ENCODE peak calls at places on chromosomes 3 and 15, in five cellular contexts. One of them, this sample, is unnamed.

GRCh38 chr3:15284121-15284889 is 48.1 kb downstream of the SH3BP5 start:
- DNase-seq in HCT116: no peak
- DNase-seq in stomach: no peak
- DNase-seq in testis: peak; percentile 81
- DNase-seq in suprapubic skin: no peak
- DNase-seq in this sample: no peak

GRCh38 chr3:97778152-97778551 is 13.6 kb downstream of the ARL6 start:
- DNase-seq in HCT116: no peak
- DNase-seq in stomach: no peak
- DNase-seq in suprapubic skin: no peak
- DNase-seq in testis: no peak
- DNase-seq in this sample: no peak

GRCh38 chr15:45732544-45733130 is 97.8 kb downstream of the SQOR start:
- DNase-seq in suprapubic skin: no peak
- DNase-seq in HCT116: no peak
- DNase-seq in stomach: peak; percentile 37
- DNase-seq in testis: no peak
- DNase-seq in this sample: no peak

GRCh38 chr15:60400957-60401356 is 3.2 kb upstream of the ANXA2 start:
- DNase-seq in stomach: no peak
- DNase-seq in testis: no peak
- DNase-seq in suprapubic skin: no peak
- DNase-seq in HCT116: no peak
- DNase-seq in this sample: no peak

GRCh38 chr15:75721923-75722870 is 9.5 kb upstream of the CSPG4 start:
- DNase-seq in stomach: no peak
- DNase-seq in suprapubic skin: no peak
- DNase-seq in HCT116: no peak
- DNase-seq in testis: no peak
- DNase-seq in this sample: peak; percentile 52

GRCh38 chr3:184717608-184717995 is 5.7 kb upstream of the MAGEF1 start:
- DNase-seq in suprapubic skin: no peak
- DNase-seq in stomach: no peak
- DNase-seq in HCT116: no peak
- DNase-seq in testis: no peak
- DNase-seq in this sample: no peak

GRCh38 chr15:71577071-71577470 is 233.3 kb upstream of the NR2E3 start:
- DNase-seq in stomach: no peak
- DNase-seq in HCT116: no peak
- DNase-seq in suprapubic skin: no peak
- DNase-seq in testis: no peak
- DNase-seq in this sample: no peak

GRCh38 chr3:117226932-117227331 is 517.4 kb downstream of the TUSC7 start:
- DNase-seq in HCT116: no peak
- DNase-seq in stomach: no peak
- DNase-seq in suprapubic skin: no peak
- DNase-seq in testis: no peak
- DNase-seq in this sample: no peak

GRCh38 chr3:136787226-136787793 is 31.6 kb upstream of the SLC35G2 start:
- DNase-seq in testis: peak; percentile 18
- DNase-seq in suprapubic skin: no peak
- DNase-seq in stomach: peak; percentile 28
- DNase-seq in HCT116: no peak
- DNase-seq in this sample: peak; percentile 35

GRCh38 chr15:56734013-56734625 is 810 bp upstream of the ZNF280D start:
- DNase-seq in HCT116: no peak
- DNase-seq in suprapubic skin: no peak
- DNase-seq in stomach: no peak
- DNase-seq in testis: no peak
- DNase-seq in this sample: no peak

GRCh38 chr3:81022339-81022738 is 739.1 kb downstream of the GBE1 start:
- DNase-seq in suprapubic skin: no peak
- DNase-seq in testis: no peak
- DNase-seq in stomach: no peak
- DNase-seq in HCT116: no peak
- DNase-seq in this sample: no peak

GRCh38 chr15:81256916-81257315 is 60.2 kb downstream of the IL16 start:
- DNase-seq in suprapubic skin: no peak
- DNase-seq in HCT116: peak; percentile 32
- DNase-seq in testis: no peak
- DNase-seq in stomach: no peak
- DNase-seq in this sample: no peak

GRCh38 chr3:103440539-103441113 is 1005.8 kb downstream of the ZPLD1 start:
- DNase-seq in testis: no peak
- DNase-seq in suprapubic skin: no peak
- DNase-seq in stomach: no peak
- DNase-seq in HCT116: peak; percentile 29
- DNase-seq in this sample: no peak

GRCh38 chr3:170076715-170077238 is 39.0 kb downstream of the GPR160 start:
- DNase-seq in HCT116: no peak
- DNase-seq in stomach: no peak
- DNase-seq in suprapubic skin: no peak
- DNase-seq in testis: no peak
- DNase-seq in this sample: no peak

GRCh38 chr15:92714457-92715401 is 59.2 kb upstream of the FAM174B start:
- DNase-seq in HCT116: peak; percentile 33
- DNase-seq in testis: peak; percentile 89
- DNase-seq in suprapubic skin: peak; percentile 77
- DNase-seq in stomach: peak; percentile 77
- DNase-seq in this sample: peak; percentile 64

GRCh38 chr3:115792206-115792955 is 169.1 kb downstream of the GAP43 start:
- DNase-seq in testis: no peak
- DNase-seq in stomach: no peak
- DNase-seq in suprapubic skin: no peak
- DNase-seq in HCT116: no peak
- DNase-seq in this sample: no peak

DNA sequence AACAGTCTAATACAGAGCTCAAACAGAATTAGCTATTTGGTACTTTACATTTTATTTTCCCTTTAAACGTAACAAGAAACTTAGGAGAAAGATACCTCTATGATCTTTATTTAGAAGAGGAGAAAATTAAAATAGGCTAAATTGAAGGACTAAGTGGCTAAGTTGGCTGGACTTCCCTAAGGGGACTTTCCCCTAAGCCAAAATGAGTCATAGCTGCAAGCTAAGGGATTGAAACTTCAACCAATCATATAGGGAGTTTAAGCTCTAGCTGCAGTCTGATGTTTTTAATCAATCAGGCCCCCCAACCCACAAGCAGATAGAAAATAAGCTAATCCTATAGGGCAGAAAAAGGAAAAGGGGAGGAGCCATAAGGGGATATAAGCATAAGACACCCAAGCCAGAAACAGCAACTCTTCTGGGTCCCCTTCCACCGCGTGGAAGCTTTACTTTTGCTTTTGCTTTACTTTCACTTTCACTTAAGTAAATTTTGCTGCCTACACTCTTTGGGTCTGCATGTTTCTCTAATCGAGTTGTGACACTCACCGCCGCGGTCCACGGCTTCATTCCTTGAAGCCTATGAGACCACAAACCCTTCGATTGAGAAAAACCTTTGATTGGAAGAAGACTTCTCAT is 1108.5 kb upstream of the EPHA6 start:
- DNase-seq in stomach: no peak
- DNase-seq in testis: no peak
- DNase-seq in HCT116: no peak
- DNase-seq in suprapubic skin: no peak
- DNase-seq in this sample: no peak
- H3K4me3 ChIP-seq in stomach: no peak overlapping the region
- H3K4me3 ChIP-seq in testis: no peak overlapping the region
- H3K4me3 ChIP-seq in HCT116: no peak overlapping the region
- H3K4me3 ChIP-seq in suprapubic skin: no peak overlapping the region
- H3K4me3 ChIP-seq in this sample: no peak overlapping the region

GRCh38 chr15:59159210-59159609 is 47.4 kb upstream of the LDHAL6B start:
- DNase-seq in testis: no peak
- DNase-seq in suprapubic skin: no peak
- DNase-seq in HCT116: no peak
- DNase-seq in stomach: no peak
- DNase-seq in this sample: no peak
- TF ChIP-seq POLR2A in testis: no peak
- TF ChIP-seq POLR2A in suprapubic skin: no peak
- TF ChIP-seq POLR2A in HCT116: no peak
- TF ChIP-seq POLR2A in stomach: no peak
- TF ChIP-seq POLR2A in this sample: no peak

GRCh38 chr3:9379327-9379726 is 16.5 kb downstream of the THUMPD3 start:
- DNase-seq in HCT116: no peak
- DNase-seq in stomach: no peak
- DNase-seq in suprapubic skin: no peak
- DNase-seq in testis: no peak
- DNase-seq in this sample: no peak

GRCh38 chr3:9385209-9385936 is 12.0 kb upstream of the SETD5 start:
- DNase-seq in HCT116: no peak
- DNase-seq in suprapubic skin: no peak
- DNase-seq in stomach: no peak
- DNase-seq in testis: no peak
- DNase-seq in this sample: no peak

GRCh38 chr3:9377981-9378380 is 15.1 kb downstream of the THUMPD3 start:
- DNase-seq in testis: no peak
- DNase-seq in suprapubic skin: no peak
- DNase-seq in stomach: no peak
- DNase-seq in HCT116: no peak
- DNase-seq in this sample: no peak

GRCh38 chr3:9384141-9384828 is 13.1 kb upstream of the SETD5 start:
- DNase-seq in stomach: no peak
- DNase-seq in testis: no peak
- DNase-seq in suprapubic skin: no peak
- DNase-seq in HCT116: no peak
- DNase-seq in this sample: no peak

GRCh38 chr3:9380014-9380413 is 17.2 kb downstream of the THUMPD3 start:
- DNase-seq in stomach: no peak
- DNase-seq in suprapubic skin: no peak
- DNase-seq in testis: no peak
- DNase-seq in HCT116: no peak
- DNase-seq in this sample: no peak
- H3K36me3 ChIP-seq in stomach: peaks cover 95% of the 10 kb centered on the region
- H3K36me3 ChIP-seq in suprapubic skin: peaks cover 78% of the 10 kb centered on the region
- H3K36me3 ChIP-seq in testis: no peaks in the 10 kb centered on the region
- H3K36me3 ChIP-seq in HCT116: peaks cover 50% of the 10 kb centered on the region
- H3K36me3 ChIP-seq in this sample: peaks cover 63% of the 10 kb centered on the region

GRCh38 chr3:113051827-113052226 is 61.0 kb downstream of the GTPBP8 start:
- DNase-seq in HCT116: no peak
- DNase-seq in stomach: no peak
- DNase-seq in suprapubic skin: no peak
- DNase-seq in testis: peak; percentile 17
- DNase-seq in this sample: no peak

GRCh38 chr3:113054552-113054951 is 63.8 kb downstream of the GTPBP8 start:
- DNase-seq in suprapubic skin: no peak
- DNase-seq in HCT116: no peak
- DNase-seq in testis: no peak
- DNase-seq in stomach: no peak
- DNase-seq in this sample: no peak

GRCh38 chr3:113055201-113055600 is 64.4 kb downstream of the GTPBP8 start:
- DNase-seq in stomach: no peak
- DNase-seq in testis: no peak
- DNase-seq in HCT116: no peak
- DNase-seq in suprapubic skin: no peak
- DNase-seq in this sample: no peak

GRCh38 chr3:113053169-113053568 is 62.4 kb downstream of the GTPBP8 start:
- DNase-seq in testis: no peak
- DNase-seq in stomach: no peak
- DNase-seq in HCT116: no peak
- DNase-seq in suprapubic skin: no peak
- DNase-seq in this sample: no peak

GRCh38 chr3:113051222-113051804 is 60.5 kb downstream of the GTPBP8 start:
- DNase-seq in stomach: peak; percentile 83
- DNase-seq in suprapubic skin: peak; percentile 92
- DNase-seq in HCT116: peak; percentile 71
- DNase-seq in testis: peak; percentile 96
- DNase-seq in this sample: peak; percentile 71
- H3K4me3 ChIP-seq in stomach: no peak overlapping the region
- H3K4me3 ChIP-seq in suprapubic skin: peak overlapping the region; percentile 28
- H3K4me3 ChIP-seq in HCT116: no peak overlapping the region
- H3K4me3 ChIP-seq in testis: no peak overlapping the region
- H3K4me3 ChIP-seq in this sample: no peak overlapping the region

GRCh38 chr3:11513817-11514135 is 129.9 kb downstream of the VGLL4 start:
- DNase-seq in stomach: no peak
- DNase-seq in suprapubic skin: no peak
- DNase-seq in HCT116: no peak
- DNase-seq in testis: no peak
- DNase-seq in this sample: no peak

GRCh38 chr3:11510001-11510760 is 133.5 kb downstream of the VGLL4 start:
- DNase-seq in stomach: no peak
- DNase-seq in testis: no peak
- DNase-seq in suprapubic skin: no peak
- DNase-seq in HCT116: no peak
- DNase-seq in this sample: no peak

GRCh38 chr3:11508346-11509174 is 135.2 kb downstream of the VGLL4 start:
- DNase-seq in HCT116: no peak
- DNase-seq in testis: no peak
- DNase-seq in stomach: no peak
- DNase-seq in suprapubic skin: no peak
- DNase-seq in this sample: no peak

GRCh38 chr3:11507719-11508118 is 136.0 kb downstream of the VGLL4 start:
- DNase-seq in HCT116: no peak
- DNase-seq in suprapubic skin: no peak
- DNase-seq in testis: no peak
- DNase-seq in stomach: no peak
- DNase-seq in this sample: no peak

GRCh38 chr3:11509175-11510000 is 134.3 kb downstream of the VGLL4 start:
- DNase-seq in testis: peak; percentile 90
- DNase-seq in stomach: peak; percentile 77
- DNase-seq in suprapubic skin: no peak
- DNase-seq in HCT116: no peak
- DNase-seq in this sample: peak; percentile 68
- TF ChIP-seq POLR2A in testis: no peak
- TF ChIP-seq POLR2A in stomach: no peak
- TF ChIP-seq POLR2A in suprapubic skin: no peak
- TF ChIP-seq POLR2A in HCT116: no peak
- TF ChIP-seq POLR2A in this sample: no peak

DNA sequence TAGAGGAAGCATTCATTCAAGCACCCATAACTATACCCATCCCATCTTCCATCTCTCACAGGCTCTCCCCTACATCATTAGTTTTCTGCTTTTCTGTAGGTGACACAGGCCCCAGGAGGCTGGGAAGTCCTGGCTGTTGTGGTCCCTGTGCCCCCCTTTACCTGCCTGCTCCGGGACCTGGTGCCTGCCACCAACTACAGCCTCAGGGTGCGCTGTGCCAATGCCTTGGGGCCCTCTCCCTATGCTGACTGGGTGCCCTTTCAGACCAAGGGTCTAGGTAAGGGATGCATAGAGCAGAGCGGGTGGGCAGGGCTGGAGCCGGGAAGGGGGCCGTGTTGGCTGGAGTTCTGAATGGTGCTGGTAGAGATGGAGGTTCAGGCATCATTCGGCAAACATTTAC is 8.2 kb downstream of the TYRO3 start:
- DNase-seq in testis: no peak
- DNase-seq in stomach: no peak
- DNase-seq in HCT116: no peak
- DNase-seq in suprapubic skin: no peak
- DNase-seq in this sample: no peak
- H3K36me3 ChIP-seq in testis: no peaks in the 10 kb centered on the region
- H3K36me3 ChIP-seq in stomach: peaks cover 25% of the 10 kb centered on the region
- H3K36me3 ChIP-seq in HCT116: peaks cover 11% of the 10 kb centered on the region
- H3K36me3 ChIP-seq in suprapubic skin: peaks cover 33% of the 10 kb centered on the region
- H3K36me3 ChIP-seq in this sample: no peaks in the 10 kb centered on the region

This sample was measured in right lobe of liver.